ENCODE peak calls at places on chromosomes 5 and 9, in eight cellular contexts. V, H, F, I, B, D, Z and U are unnamed samples.

GRCh38 chr5:28226407-28226806 is 1188.0 kb upstream of the CDH9 start:
- DNase-seq in H (peak; percentile 20), D (no peak), F (no peak), Z (no peak), B (no peak), V (no peak), I (no peak), U (no peak)

GRCh38 chr5:148457183-148457620 is 73.4 kb downstream of the FBXO38 start:
- DNase-seq in H (peak; percentile 7), V (no peak), Z (no peak), I (no peak), F (no peak), D (no peak), B (no peak), U (no peak)

GRCh38 chr5:173143567-173143966 is 764 bp upstream of the BNIP1 start:
- DNase-seq in D (no peak), V (no peak), Z (no peak), F (no peak), H (no peak), I (no peak), B (no peak), U (no peak)

GRCh38 chr5:29984153-29984534 is 1209.3 kb upstream of the CDH6 start:
- DNase-seq in Z (no peak), B (no peak), I (no peak), V (no peak), D (no peak), F (no peak), H (no peak), U (no peak)

GRCh38 chr9:18722882-18723281 is 248.9 kb downstream of the ADAMTSL1 start:
- DNase-seq in I (no peak), Z (no peak), F (no peak), D (no peak), B (no peak), V (no peak), H (no peak), U (no peak)

GRCh38 chr9:2955616-2956015 is 111.7 kb upstream of the PUM3 start:
- DNase-seq in B (no peak), H (no peak), Z (no peak), V (no peak), F (no peak), I (no peak), D (no peak), U (no peak)

GRCh38 chr5:158928405-158928804 is 171.3 kb downstream of the EBF1 start:
- DNase-seq in H (no peak), F (no peak), V (no peak), B (no peak), Z (no peak), D (no peak), I (no peak), U (no peak)

GRCh38 chr9:82247318-82247717 is 258.7 kb downstream of the SPATA31D1 start:
- DNase-seq in B (no peak), V (peak; percentile 7), Z (no peak), H (peak; percentile 40), F (peak; percentile 51), D (no peak), I (no peak), U (no peak)

GRCh38 chr5:164481270-164481669 is 975.9 kb downstream of the MAT2B start:
- DNase-seq in I (no peak), B (no peak), Z (no peak), D (no peak), H (no peak), V (no peak), F (no peak), U (no peak)

GRCh38 chr5:80034962-80035821 is at the start of gene THBS4:
- DNase-seq in H (no peak), V (no peak), I (no peak), B (no peak), D (no peak), F (no peak), Z (no peak), U (peak; percentile 9)

GRCh38 chr5:113663879-113664278 is 150.4 kb downstream of the YTHDC2 start:
- DNase-seq in H (peak; percentile 46), Z (no peak), F (peak; percentile 53), V (peak; percentile 56), B (no peak), I (no peak), D (no peak), U (no peak)

GRCh38 chr9:135216666-135217431 is 129.4 kb downstream of the OLFM1 start:
- DNase-seq in F (peak; percentile 6), D (no peak), I (no peak), H (no peak), V (no peak), B (no peak), Z (no peak), U (no peak)

GRCh38 chr5:67147768-67148167 is 48.8 kb downstream of the CD180 start:
- DNase-seq in Z (no peak), V (no peak), H (no peak), B (no peak), F (no peak), D (no peak), I (no peak), U (no peak)

GRCh38 chr9:68574150-68574549 is 33.5 kb upstream of the TMEM252 start:
- DNase-seq in I (no peak), B (no peak), D (no peak), H (no peak), Z (no peak), F (no peak), V (no peak), U (no peak)

GRCh38 chr9:107090218-107090617 is 192.9 kb upstream of the RAD23B start:
- DNase-seq in V (no peak), B (no peak), H (no peak), D (no peak), F (no peak), Z (no peak), I (no peak), U (no peak)

GRCh38 chr5:39367711-39368110 is 3.4 kb upstream of the C9 start:
- DNase-seq in Z (no peak), B (no peak), H (no peak), F (no peak), V (no peak), I (no peak), D (no peak), U (no peak)

GRCh38 chr5:79955496-79956172 is 35.4 kb downstream of the MTX3 start:
- DNase-seq in F (no peak), Z (no peak), H (no peak), V (no peak), D (no peak), I (no peak), B (no peak), U (no peak)

GRCh38 chr5:124660229-124661093 is 86.0 kb downstream of the ZNF608 start:
- DNase-seq in Z (no peak), D (no peak), V (peak; percentile 61), F (no peak), B (no peak), I (no peak), H (peak; percentile 82), U (no peak)

GRCh38 chr9:125483697-125484096 is 222.1 kb downstream of the GAPVD1 start:
- DNase-seq in Z (no peak), F (no peak), B (no peak), I (no peak), H (no peak), V (no peak), D (no peak), U (no peak)

GRCh38 chr9:108673386-108673785 is 182.4 kb downstream of the ACTL7B start:
- DNase-seq in H (peak; percentile 60), V (peak; percentile 84), B (no peak), F (no peak), Z (no peak), I (no peak), D (no peak), U (no peak)

GRCh38 chr9:71685394-71685793 is 82.9 kb downstream of the CEMIP2 start:
- DNase-seq in D (peak; percentile 57), I (peak; percentile 6), Z (no peak), V (no peak), H (peak; percentile 66), F (no peak), B (no peak), U (peak; percentile 59)

GRCh38 chr5:125065114-125065513 is 318.7 kb upstream of the ZNF608 start:
- DNase-seq in F (no peak), B (no peak), I (no peak), V (no peak), D (no peak), Z (no peak), H (peak; percentile 19), U (no peak)

GRCh38 chr5:137516251-137516797 is 17.2 kb upstream of the SPOCK1 start:
- DNase-seq in V (no peak), D (no peak), I (no peak), H (no peak), F (no peak), B (no peak), Z (no peak), U (no peak)

GRCh38 chr5:178525906-178526732 is 64.1 kb downstream of the COL23A1 start:
- DNase-seq in Z (no peak), H (no peak), I (no peak), B (no peak), V (no peak), F (no peak), D (no peak), U (no peak)

GRCh38 chr5:177472460-177473441 is 683 bp downstream of the DBN1 start:
- DNase-seq in F (no peak), Z (no peak), B (peak; percentile 58), V (peak; percentile 55), I (no peak), D (no peak), H (peak; percentile 50), U (peak; percentile 69)

GRCh38 chr9:7132605-7133004 is 374.8 kb downstream of the KDM4C start:
- DNase-seq in Z (no peak), I (no peak), B (no peak), V (no peak), D (no peak), F (no peak), H (no peak), U (no peak)

GRCh38 chr5:171420429-171421231 is 1.2 kb downstream of the FGF18 start:
- DNase-seq in F (peak; percentile 85), Z (peak; percentile 73), I (no peak), B (no peak), D (no peak), V (peak; percentile 74), H (peak; percentile 52), U (no peak)

GRCh38 chr5:179732918-179733763 is 519 bp downstream of the MAML1 start:
- DNase-seq in D (no peak), B (no peak), I (peak; percentile 1), Z (peak; percentile 33), F (peak; percentile 64), H (peak; percentile 49), V (peak; percentile 48), U (no peak)

GRCh38 chr5:44942524-44943001 is 133.8 kb downstream of the MRPS30 start:
- DNase-seq in V (no peak), B (no peak), Z (no peak), I (no peak), H (peak; percentile 67), F (no peak), D (no peak), U (no peak)

GRCh38 chr5:119681734-119682133 is 52.4 kb downstream of the FAM170A start:
- DNase-seq in B (no peak), D (no peak), F (no peak), H (no peak), V (no peak), Z (no peak), I (no peak), U (no peak)

GRCh38 chr9:132858756-132859155 is 19.3 kb downstream of the AK8 start:
- DNase-seq in I (no peak), D (no peak), Z (no peak), H (no peak), F (no peak), B (no peak), V (no peak), U (no peak)

GRCh38 chr5:13664377-13664776 is 280.1 kb downstream of the DNAH5 start:
- DNase-seq in F (no peak), D (no peak), B (no peak), V (peak; percentile 94), Z (no peak), I (no peak), H (peak; percentile 92), U (no peak)

GRCh38 chr5:114581136-114581535 is 219.3 kb downstream of the KCNN2 start:
- DNase-seq in H (no peak), D (no peak), Z (no peak), F (no peak), V (no peak), I (no peak), B (no peak), U (no peak)

GRCh38 chr5:126124706-126125345 is 298.4 kb upstream of the GRAMD2B start:
- DNase-seq in F (no peak), V (peak; percentile 73), B (no peak), I (no peak), D (no peak), H (peak; percentile 72), Z (no peak), U (no peak)